ENCODE peak calls at places on chromosomes 5 and 9, in nine cellular contexts. V, I, Q, H, U, L, M, T and O are unnamed samples.

GRCh38 chr9:135951889-135952663 is 9.1 kb downstream of the UBAC1 start:
- DNase-seq in L (peak), M (no peak), H (no peak), Q (no peak), T (no peak), U (peak), V (no peak), I (no peak), O (no peak)

GRCh38 chr5:80234311-80234948 is 21.4 kb downstream of the SERINC5 start:
- DNase-seq in H (no peak), T (no peak), U (no peak), I (no peak), Q (no peak), L (no peak), M (no peak), V (no peak), O (no peak)

GRCh38 chr5:138709216-138709615 is 44.0 kb upstream of the CTNNA1 start:
- DNase-seq in V (no peak), H (no peak), M (no peak), T (no peak), U (no peak), I (no peak), Q (no peak), L (no peak), O (no peak)

GRCh38 chr9:37405350-37405749 is 17.1 kb upstream of the GRHPR start:
- DNase-seq in T (no peak), Q (no peak), M (no peak), H (no peak), L (no peak), U (no peak), I (no peak), V (no peak), O (no peak)

GRCh38 chr5:115109388-115109787 is 60.3 kb downstream of the TRIM36 start:
- DNase-seq in M (no peak), V (no peak), I (no peak), U (no peak), L (no peak), T (no peak), Q (no peak), H (no peak), O (no peak)

GRCh38 chr5:150068961-150069618 is 17.3 kb downstream of the CSF1R start:
- DNase-seq in T (no peak), U (no peak), I (no peak), M (no peak), H (no peak), Q (no peak), V (no peak), L (no peak), O (no peak)

GRCh38 chr9:113166039-113166438 is 15.2 kb downstream of the SLC31A2 start:
- DNase-seq in Q (no peak), I (no peak), L (no peak), T (no peak), M (no peak), H (no peak), V (no peak), U (no peak), O (no peak)

GRCh38 chr5:122882836-122883235 is 37.4 kb downstream of the SNX24 start:
- DNase-seq in Q (no peak), M (no peak), U (no peak), V (no peak), L (no peak), T (no peak), I (peak), H (no peak), O (no peak)

GRCh38 chr5:121087560-121087959 is 623.5 kb downstream of the PRR16 start:
- DNase-seq in V (no peak), M (no peak), H (no peak), Q (no peak), U (no peak), T (no peak), L (no peak), I (no peak), O (no peak)

GRCh38 chr5:62720036-62720441 is 141.4 kb downstream of the LRRC70 start:
- DNase-seq in V (no peak), T (peak), M (no peak), H (peak), U (peak), I (peak), Q (peak), L (peak), O (no peak)

GRCh38 chr5:10661401-10661800 is 97.5 kb downstream of the ANKRD33B start:
- DNase-seq in L (no peak), I (no peak), H (no peak), M (no peak), U (no peak), Q (no peak), V (no peak), T (no peak), O (no peak)

GRCh38 chr9:37999501-38000189 is 69.4 kb downstream of the SHB start:
- DNase-seq in U (no peak), Q (no peak), V (no peak), T (no peak), L (no peak), M (no peak), H (no peak), I (no peak), O (no peak)

GRCh38 chr9:38026021-38026809 is 42.8 kb downstream of the SHB start:
- DNase-seq in I (peak), H (no peak), L (no peak), T (no peak), Q (no peak), U (peak), M (no peak), V (peak), O (no peak)

GRCh38 chr5:151095341-151096000 is 14.6 kb upstream of the TNIP1 start:
- DNase-seq in Q (no peak), V (no peak), H (no peak), U (no peak), T (no peak), M (no peak), I (peak), L (no peak), O (no peak)

GRCh38 chr9:129270903-129271431 is 92.9 kb upstream of the IER5L start:
- DNase-seq in M (no peak), Q (no peak), T (no peak), L (no peak), I (peak), U (no peak), V (peak), H (peak), O (no peak)